ENCODE peak calls at places on chromosome 14, in four cellular contexts. One of them, this sample, is unnamed.

GRCh38 chr14:97655169-97655948 is 858.2 kb downstream of the VRK1 start:
- DNase-seq in HT1080: no peak
- DNase-seq in NCI-H1092 treated with DMSO at 0.1 percent for 48 hours: no peak
- DNase-seq in activated CD8-positive, alpha-beta memory T cell treated with anti-CD3 and anti-CD28 coated beads, Interleukin-2, amount 50 U/mL, for 48 hours: no peak
- DNase-seq in this sample: no peak

GRCh38 chr14:56198438-56198837 is 80.2 kb downstream of the PELI2 start:
- DNase-seq in HT1080: no peak
- DNase-seq in NCI-H1092 treated with DMSO at 0.1 percent for 48 hours: no peak
- DNase-seq in activated CD8-positive, alpha-beta memory T cell treated with anti-CD3 and anti-CD28 coated beads, Interleukin-2, amount 50 U/mL, for 48 hours: no peak
- DNase-seq in this sample: no peak

GRCh38 chr14:99768381-99768780 is 24.8 kb upstream of the EML1 start:
- DNase-seq in HT1080: no peak
- DNase-seq in NCI-H1092 treated with DMSO at 0.1 percent for 48 hours: no peak
- DNase-seq in activated CD8-positive, alpha-beta memory T cell treated with anti-CD3 and anti-CD28 coated beads, Interleukin-2, amount 50 U/mL, for 48 hours: no peak
- DNase-seq in this sample: no peak

GRCh38 chr14:90534838-90535555 is 138.2 kb downstream of the CALM1 start:
- DNase-seq in HT1080: no peak
- DNase-seq in NCI-H1092 treated with DMSO at 0.1 percent for 48 hours: no peak
- DNase-seq in activated CD8-positive, alpha-beta memory T cell treated with anti-CD3 and anti-CD28 coated beads, Interleukin-2, amount 50 U/mL, for 48 hours: no peak
- DNase-seq in this sample: no peak

GRCh38 chr14:94045563-94046345 is 19.6 kb downstream of the OTUB2 start:
- DNase-seq in HT1080: no peak
- DNase-seq in NCI-H1092 treated with DMSO at 0.1 percent for 48 hours: no peak
- DNase-seq in activated CD8-positive, alpha-beta memory T cell treated with anti-CD3 and anti-CD28 coated beads, Interleukin-2, amount 50 U/mL, for 48 hours: peak
- DNase-seq in this sample: no peak

GRCh38 chr14:22557846-22558220 is 31.2 kb downstream of the DAD1 start:
- DNase-seq in HT1080: no peak
- DNase-seq in NCI-H1092 treated with DMSO at 0.1 percent for 48 hours: no peak
- DNase-seq in activated CD8-positive, alpha-beta memory T cell treated with anti-CD3 and anti-CD28 coated beads, Interleukin-2, amount 50 U/mL, for 48 hours: peak
- DNase-seq in this sample: no peak

GRCh38 chr14:68563256-68564131 is 229.4 kb downstream of the ZFP36L1 start:
- DNase-seq in HT1080: no peak
- DNase-seq in NCI-H1092 treated with DMSO at 0.1 percent for 48 hours: no peak
- DNase-seq in activated CD8-positive, alpha-beta memory T cell treated with anti-CD3 and anti-CD28 coated beads, Interleukin-2, amount 50 U/mL, for 48 hours: no peak
- DNase-seq in this sample: peak

GRCh38 chr14:24839617-24840203 is 205.7 kb upstream of the GZMB start:
- DNase-seq in HT1080: no peak
- DNase-seq in NCI-H1092 treated with DMSO at 0.1 percent for 48 hours: no peak
- DNase-seq in activated CD8-positive, alpha-beta memory T cell treated with anti-CD3 and anti-CD28 coated beads, Interleukin-2, amount 50 U/mL, for 48 hours: no peak
- DNase-seq in this sample: no peak

GRCh38 chr14:102450206-102451063 is 59.1 kb downstream of the ANKRD9 start:
- DNase-seq in HT1080: no peak
- DNase-seq in NCI-H1092 treated with DMSO at 0.1 percent for 48 hours: no peak
- DNase-seq in activated CD8-positive, alpha-beta memory T cell treated with anti-CD3 and anti-CD28 coated beads, Interleukin-2, amount 50 U/mL, for 48 hours: no peak
- DNase-seq in this sample: no peak

GRCh38 chr14:102040153-102040552 is 46.7 kb downstream of the HSP90AA1 start:
- DNase-seq in HT1080: no peak
- DNase-seq in NCI-H1092 treated with DMSO at 0.1 percent for 48 hours: no peak
- DNase-seq in activated CD8-positive, alpha-beta memory T cell treated with anti-CD3 and anti-CD28 coated beads, Interleukin-2, amount 50 U/mL, for 48 hours: no peak
- DNase-seq in this sample: no peak

GRCh38 chr14:82806016-82806415 is 1272.4 kb upstream of the SEL1L start:
- DNase-seq in HT1080: no peak
- DNase-seq in NCI-H1092 treated with DMSO at 0.1 percent for 48 hours: no peak
- DNase-seq in activated CD8-positive, alpha-beta memory T cell treated with anti-CD3 and anti-CD28 coated beads, Interleukin-2, amount 50 U/mL, for 48 hours: no peak
- DNase-seq in this sample: no peak

GRCh38 chr14:74922752-74923401 is at the start of gene RPS6KL1:
- DNase-seq in HT1080: no peak
- DNase-seq in NCI-H1092 treated with DMSO at 0.1 percent for 48 hours: peak
- DNase-seq in activated CD8-positive, alpha-beta memory T cell treated with anti-CD3 and anti-CD28 coated beads, Interleukin-2, amount 50 U/mL, for 48 hours: peak
- DNase-seq in this sample: peak

GRCh38 chr14:95862243-95862642 is 14.4 kb upstream of the TUNAR start:
- DNase-seq in HT1080: peak
- DNase-seq in NCI-H1092 treated with DMSO at 0.1 percent for 48 hours: no peak
- DNase-seq in activated CD8-positive, alpha-beta memory T cell treated with anti-CD3 and anti-CD28 coated beads, Interleukin-2, amount 50 U/mL, for 48 hours: no peak
- DNase-seq in this sample: no peak

GRCh38 chr14:95482967-95483842 is 33.2 kb downstream of the SYNE3 start:
- DNase-seq in HT1080: peak
- DNase-seq in NCI-H1092 treated with DMSO at 0.1 percent for 48 hours: no peak
- DNase-seq in activated CD8-positive, alpha-beta memory T cell treated with anti-CD3 and anti-CD28 coated beads, Interleukin-2, amount 50 U/mL, for 48 hours: no peak
- DNase-seq in this sample: no peak

GRCh38 chr14:65817011-65817410 is 404.5 kb downstream of the FUT8 start:
- DNase-seq in HT1080: no peak
- DNase-seq in NCI-H1092 treated with DMSO at 0.1 percent for 48 hours: no peak
- DNase-seq in activated CD8-positive, alpha-beta memory T cell treated with anti-CD3 and anti-CD28 coated beads, Interleukin-2, amount 50 U/mL, for 48 hours: no peak
- DNase-seq in this sample: no peak

GRCh38 chr14:74917646-74918081 is 5.4 kb downstream of the RPS6KL1 start:
- DNase-seq in HT1080: no peak
- DNase-seq in NCI-H1092 treated with DMSO at 0.1 percent for 48 hours: no peak
- DNase-seq in activated CD8-positive, alpha-beta memory T cell treated with anti-CD3 and anti-CD28 coated beads, Interleukin-2, amount 50 U/mL, for 48 hours: no peak
- DNase-seq in this sample: no peak

GRCh38 chr14:89767861-89768268 is 186.7 kb downstream of the EFCAB11 start:
- DNase-seq in HT1080: peak
- DNase-seq in NCI-H1092 treated with DMSO at 0.1 percent for 48 hours: peak
- DNase-seq in activated CD8-positive, alpha-beta memory T cell treated with anti-CD3 and anti-CD28 coated beads, Interleukin-2, amount 50 U/mL, for 48 hours: no peak
- DNase-seq in this sample: no peak

GRCh38 chr14:100591453-100592371 is 4.5 kb upstream of the BEGAIN start:
- DNase-seq in HT1080: no peak
- DNase-seq in NCI-H1092 treated with DMSO at 0.1 percent for 48 hours: no peak
- DNase-seq in activated CD8-positive, alpha-beta memory T cell treated with anti-CD3 and anti-CD28 coated beads, Interleukin-2, amount 50 U/mL, for 48 hours: no peak
- DNase-seq in this sample: no peak

GRCh38 chr14:42617005-42617404 is 1010.3 kb downstream of the LRFN5 start:
- DNase-seq in HT1080: no peak
- DNase-seq in NCI-H1092 treated with DMSO at 0.1 percent for 48 hours: no peak
- DNase-seq in activated CD8-positive, alpha-beta memory T cell treated with anti-CD3 and anti-CD28 coated beads, Interleukin-2, amount 50 U/mL, for 48 hours: no peak
- DNase-seq in this sample: no peak

GRCh38 chr14:68569546-68569908 is 223.3 kb downstream of the ZFP36L1 start:
- DNase-seq in HT1080: no peak
- DNase-seq in NCI-H1092 treated with DMSO at 0.1 percent for 48 hours: no peak
- DNase-seq in activated CD8-positive, alpha-beta memory T cell treated with anti-CD3 and anti-CD28 coated beads, Interleukin-2, amount 50 U/mL, for 48 hours: no peak
- DNase-seq in this sample: no peak

GRCh38 chr14:99687284-99688209 is 3.4 kb downstream of the CYP46A1 start:
- DNase-seq in HT1080: no peak
- DNase-seq in NCI-H1092 treated with DMSO at 0.1 percent for 48 hours: no peak
- DNase-seq in activated CD8-positive, alpha-beta memory T cell treated with anti-CD3 and anti-CD28 coated beads, Interleukin-2, amount 50 U/mL, for 48 hours: peak
- DNase-seq in this sample: peak

GRCh38 chr14:85317491-85318021 is 212.4 kb upstream of the FLRT2 start:
- DNase-seq in HT1080: peak
- DNase-seq in NCI-H1092 treated with DMSO at 0.1 percent for 48 hours: no peak
- DNase-seq in activated CD8-positive, alpha-beta memory T cell treated with anti-CD3 and anti-CD28 coated beads, Interleukin-2, amount 50 U/mL, for 48 hours: no peak
- DNase-seq in this sample: no peak

GRCh38 chr14:56333361-56334279 is 215.4 kb downstream of the PELI2 start:
- DNase-seq in HT1080: peak
- DNase-seq in NCI-H1092 treated with DMSO at 0.1 percent for 48 hours: peak
- DNase-seq in activated CD8-positive, alpha-beta memory T cell treated with anti-CD3 and anti-CD28 coated beads, Interleukin-2, amount 50 U/mL, for 48 hours: no peak
- DNase-seq in this sample: no peak

GRCh38 chr14:77830692-77831091 is 30.8 kb downstream of the ADCK1 start:
- DNase-seq in HT1080: no peak
- DNase-seq in NCI-H1092 treated with DMSO at 0.1 percent for 48 hours: no peak
- DNase-seq in activated CD8-positive, alpha-beta memory T cell treated with anti-CD3 and anti-CD28 coated beads, Interleukin-2, amount 50 U/mL, for 48 hours: no peak
- DNase-seq in this sample: no peak

GRCh38 chr14:65333926-65334687 is 78.4 kb upstream of the FUT8 start:
- DNase-seq in HT1080: no peak
- DNase-seq in NCI-H1092 treated with DMSO at 0.1 percent for 48 hours: no peak
- DNase-seq in activated CD8-positive, alpha-beta memory T cell treated with anti-CD3 and anti-CD28 coated beads, Interleukin-2, amount 50 U/mL, for 48 hours: no peak
- DNase-seq in this sample: no peak

GRCh38 chr14:61388173-61388975 is 67.0 kb downstream of the PRKCH start:
- DNase-seq in HT1080: peak
- DNase-seq in NCI-H1092 treated with DMSO at 0.1 percent for 48 hours: no peak
- DNase-seq in activated CD8-positive, alpha-beta memory T cell treated with anti-CD3 and anti-CD28 coated beads, Interleukin-2, amount 50 U/mL, for 48 hours: no peak
- DNase-seq in this sample: peak

GRCh38 chr14:68785817-68786490 is 6.9 kb downstream of the ZFP36L1 start:
- DNase-seq in HT1080: peak
- DNase-seq in NCI-H1092 treated with DMSO at 0.1 percent for 48 hours: no peak
- DNase-seq in activated CD8-positive, alpha-beta memory T cell treated with anti-CD3 and anti-CD28 coated beads, Interleukin-2, amount 50 U/mL, for 48 hours: peak
- DNase-seq in this sample: no peak

GRCh38 chr14:51293149-51293925 is 53.3 kb downstream of the TMX1 start:
- DNase-seq in HT1080: no peak
- DNase-seq in NCI-H1092 treated with DMSO at 0.1 percent for 48 hours: no peak
- DNase-seq in activated CD8-positive, alpha-beta memory T cell treated with anti-CD3 and anti-CD28 coated beads, Interleukin-2, amount 50 U/mL, for 48 hours: no peak
- DNase-seq in this sample: no peak

GRCh38 chr14:99030436-99030835 is 241.6 kb downstream of the BCL11B start:
- DNase-seq in HT1080: no peak
- DNase-seq in NCI-H1092 treated with DMSO at 0.1 percent for 48 hours: no peak
- DNase-seq in activated CD8-positive, alpha-beta memory T cell treated with anti-CD3 and anti-CD28 coated beads, Interleukin-2, amount 50 U/mL, for 48 hours: no peak
- DNase-seq in this sample: no peak

GRCh38 chr14:36508418-36509051 is 11.5 kb downstream of the NKX2-1 start:
- DNase-seq in HT1080: no peak
- DNase-seq in NCI-H1092 treated with DMSO at 0.1 percent for 48 hours: no peak
- DNase-seq in activated CD8-positive, alpha-beta memory T cell treated with anti-CD3 and anti-CD28 coated beads, Interleukin-2, amount 50 U/mL, for 48 hours: no peak
- DNase-seq in this sample: peak

GRCh38 chr14:54564799-54565235 is 2.1 kb upstream of the SAMD4A start:
- DNase-seq in HT1080: peak
- DNase-seq in NCI-H1092 treated with DMSO at 0.1 percent for 48 hours: peak
- DNase-seq in activated CD8-positive, alpha-beta memory T cell treated with anti-CD3 and anti-CD28 coated beads, Interleukin-2, amount 50 U/mL, for 48 hours: no peak
- DNase-seq in this sample: peak

GRCh38 chr14:46818147-46818546 is 166.6 kb upstream of the RPL10L start:
- DNase-seq in HT1080: no peak
- DNase-seq in NCI-H1092 treated with DMSO at 0.1 percent for 48 hours: peak
- DNase-seq in activated CD8-positive, alpha-beta memory T cell treated with anti-CD3 and anti-CD28 coated beads, Interleukin-2, amount 50 U/mL, for 48 hours: no peak
- DNase-seq in this sample: peak

GRCh38 chr14:25052385-25052784 is 2.4 kb upstream of the STXBP6 start:
- DNase-seq in HT1080: no peak
- DNase-seq in NCI-H1092 treated with DMSO at 0.1 percent for 48 hours: no peak
- DNase-seq in activated CD8-positive, alpha-beta memory T cell treated with anti-CD3 and anti-CD28 coated beads, Interleukin-2, amount 50 U/mL, for 48 hours: no peak
- DNase-seq in this sample: no peak

GRCh38 chr14:84963518-84963917 is 566.4 kb upstream of the FLRT2 start:
- DNase-seq in HT1080: no peak
- DNase-seq in NCI-H1092 treated with DMSO at 0.1 percent for 48 hours: no peak
- DNase-seq in activated CD8-positive, alpha-beta memory T cell treated with anti-CD3 and anti-CD28 coated beads, Interleukin-2, amount 50 U/mL, for 48 hours: no peak
- DNase-seq in this sample: no peak

GRCh38 chr14:104265918-104266642 is 127.7 kb downstream of the KIF26A start:
- DNase-seq in HT1080: no peak
- DNase-seq in NCI-H1092 treated with DMSO at 0.1 percent for 48 hours: no peak
- DNase-seq in activated CD8-positive, alpha-beta memory T cell treated with anti-CD3 and anti-CD28 coated beads, Interleukin-2, amount 50 U/mL, for 48 hours: peak
- DNase-seq in this sample: no peak

GRCh38 chr14:91493169-91493568 is 16.9 kb downstream of the PPP4R3A start:
- DNase-seq in HT1080: no peak
- DNase-seq in NCI-H1092 treated with DMSO at 0.1 percent for 48 hours: no peak
- DNase-seq in activated CD8-positive, alpha-beta memory T cell treated with anti-CD3 and anti-CD28 coated beads, Interleukin-2, amount 50 U/mL, for 48 hours: no peak
- DNase-seq in this sample: no peak

GRCh38 chr14:36857136-36857535 is 195.5 kb downstream of the PAX9 start:
- DNase-seq in HT1080: no peak
- DNase-seq in NCI-H1092 treated with DMSO at 0.1 percent for 48 hours: peak
- DNase-seq in activated CD8-positive, alpha-beta memory T cell treated with anti-CD3 and anti-CD28 coated beads, Interleukin-2, amount 50 U/mL, for 48 hours: no peak
- DNase-seq in this sample: peak